ENCODE peak calls at places on chromosomes 1 and 21, in six cellular contexts. O is NCI-H1436, N is NCI-H2029 treated with DMSO at 0.1 percent for 48 hours, C is T-helper 1 cell, P is NCI-H1105, I is fibroblast of the conjunctiva. F is an unnamed sample.

GRCh38 chr1:22876359-22877111 is 96.1 kb downstream of the LACTBL1 start:
- DNase-seq in I (peak; percentile 73), O (no peak), P (no peak), N (no peak), C (no peak), F (no peak)

GRCh38 chr1:3500265-3500835 is 45.9 kb downstream of the ARHGEF16 start:
- DNase-seq in P (no peak), N (no peak), O (peak; percentile 31), C (no peak), I (no peak), F (no peak)

GRCh38 chr1:33221385-33221758 is 34.9 kb upstream of the ZNF362 start:
- DNase-seq in O (no peak), N (no peak), P (no peak), I (no peak), C (no peak), F (no peak)

GRCh38 chr1:226125097-226125630 is 61.4 kb downstream of the ACBD3 start:
- DNase-seq in C (peak; percentile 85), P (peak; percentile 53), N (peak; percentile 34), O (peak; percentile 90), I (peak; percentile 64), F (peak; percentile 70)

GRCh38 chr1:22949807-22950462 is 22.7 kb downstream of the LACTBL1 start:
- DNase-seq in P (no peak), C (no peak), I (no peak), N (peak; percentile 18), O (no peak), F (no peak)

GRCh38 chr21:45455321-45456013 is 50.5 kb downstream of the COL18A1 start:
- DNase-seq in O (no peak), I (no peak), P (peak; percentile 29), C (no peak), N (no peak), F (no peak)

GRCh38 chr1:240946926-240947325 is 335.0 kb upstream of the GREM2 start:
- DNase-seq in P (no peak), N (no peak), I (peak; percentile 13), C (no peak), O (peak; percentile 41), F (no peak)

GRCh38 chr1:15758537-15758936 is at the start of gene FBLIM1:
- DNase-seq in I (no peak), N (no peak), O (no peak), P (peak; percentile 47), C (no peak), F (peak; percentile 67)

GRCh38 chr1:73674945-73675561 is 522.9 kb downstream of the LRRIQ3 start:
- DNase-seq in P (peak; percentile 7), N (peak; percentile 17), C (no peak), O (peak; percentile 13), I (no peak), F (no peak)

GRCh38 chr1:93605812-93606512 is 75.7 kb downstream of the BCAR3 start:
- DNase-seq in C (no peak), I (peak; percentile 83), O (no peak), P (no peak), N (no peak), F (no peak)

F was measured in NCI-H510A.